ENCODE peak calls at places on chromosome 6, in eight cellular contexts. D is GM06990, E is astrocyte, G is foreskin fibroblast, P is AG04450, J is cardiac fibroblast, S is kidney epithelial cell, K is epithelial cell of proximal tubule. I is an unnamed sample.

GRCh38 chr6:98384766-98385165 is 449.6 kb upstream of the POU3F2 start:
- DNase-seq in G (no peak), P (no peak), K (no peak), D (no peak), S (no peak), E (no peak), J (no peak), I (no peak)

GRCh38 chr6:7707787-7708186 is 18.1 kb upstream of the BMP6 start:
- DNase-seq in J (peak), P (no peak), D (no peak), K (peak), E (peak), S (no peak), G (peak), I (no peak)

GRCh38 chr6:167811689-167812487 is 14.8 kb upstream of the AFDN start:
- DNase-seq in S (no peak), J (no peak), E (no peak), D (no peak), G (no peak), P (no peak), K (no peak), I (no peak)

GRCh38 chr6:163381118-163381751 is 33.3 kb upstream of the QKI start:
- DNase-seq in S (no peak), D (no peak), J (no peak), E (no peak), P (no peak), G (no peak), K (no peak), I (no peak)

GRCh38 chr6:20325641-20326421 is 75.8 kb upstream of the E2F3 start:
- DNase-seq in G (no peak), K (no peak), P (no peak), E (no peak), D (no peak), J (no peak), S (no peak), I (no peak)

GRCh38 chr6:32984639-32985389 is 16.4 kb downstream of the BRD2 start:
- DNase-seq in P (peak), D (no peak), E (peak), S (peak), K (peak), J (peak), G (peak), I (peak)

GRCh38 chr6:148868314-148868713 is 121.5 kb downstream of the UST start:
- DNase-seq in D (no peak), S (no peak), P (peak), E (peak), K (no peak), G (peak), J (peak), I (no peak)

GRCh38 chr6:21402368-21402767 is 191.2 kb upstream of the SOX4 start:
- DNase-seq in J (peak), S (no peak), E (peak), P (peak), K (no peak), G (peak), D (peak), I (peak)

GRCh38 chr6:116059713-116060571 is 749 bp downstream of the FRK start:
- DNase-seq in E (peak), K (peak), D (peak), S (peak), P (no peak), G (no peak), J (peak), I (peak)

GRCh38 chr6:16711551-16712249 is 49.6 kb downstream of the ATXN1 start:
- DNase-seq in K (no peak), J (peak), E (no peak), P (no peak), D (peak), S (no peak), G (peak), I (no peak)
- TF ChIP-seq CTCF in K (no peak), J (no peak), E (no peak), P (no peak), D (peak), S (no peak), G (no peak), I (no peak)

GRCh38 chr6:156662025-156662445 is 115.1 kb upstream of the ARID1B start:
- DNase-seq in E (no peak), J (no peak), D (no peak), P (no peak), K (peak), S (no peak), G (peak), I (peak)
- TF ChIP-seq CTCF in E (peak), J (peak), D (no peak), P (no peak), K (peak), S (peak), G (peak), I (peak)

GRCh38 chr6:41442800-41443501 is 103.2 kb upstream of the FOXP4 start:
- DNase-seq in J (no peak), E (peak), K (no peak), D (no peak), P (no peak), S (no peak), G (peak), I (no peak)
- TF ChIP-seq CTCF in J (peak), E (no peak), K (peak), D (peak), P (peak), S (peak), G (peak), I (no peak)

GRCh38 chr6:16333580-16333979 is 95.2 kb downstream of the GMPR start:
- DNase-seq in G (peak), E (peak), S (no peak), D (no peak), J (peak), P (no peak), K (peak), I (no peak)
- TF ChIP-seq CTCF in G (no peak), E (no peak), S (no peak), D (no peak), J (no peak), P (no peak), K (no peak), I (no peak)

GRCh38 chr6:3813150-3813780 is 35.9 kb upstream of the FAM50B start:
- DNase-seq in P (no peak), J (peak), D (peak), S (no peak), G (peak), K (no peak), E (no peak), I (peak)
- TF ChIP-seq CTCF in P (no peak), J (no peak), D (peak), S (no peak), G (no peak), K (no peak), E (no peak), I (no peak)

GRCh38 chr6:44002591-44003344 is 124.5 kb downstream of the MRPL14 start:
- DNase-seq in S (no peak), J (peak), P (no peak), G (peak), E (peak), K (no peak), D (peak), I (peak)
- TF ChIP-seq CTCF in S (peak), J (no peak), P (peak), G (no peak), E (no peak), K (peak), D (peak), I (peak)

GRCh38 chr6:152720964-152721363 is 23.3 kb downstream of the MYCT1 start:
- DNase-seq in D (no peak), S (peak), E (peak), J (peak), K (no peak), G (no peak), P (no peak), I (no peak)

GRCh38 chr6:152721956-152722355 is 24.3 kb downstream of the MYCT1 start:
- DNase-seq in P (no peak), G (no peak), K (no peak), J (peak), S (no peak), D (no peak), E (no peak), I (no peak)

GRCh38 chr6:152716322-152716721 is 18.6 kb downstream of the MYCT1 start:
- DNase-seq in E (no peak), J (peak), D (no peak), S (no peak), G (no peak), K (no peak), P (no peak), I (no peak)
- TF ChIP-seq CTCF in E (no peak), J (peak), D (no peak), S (no peak), G (no peak), K (no peak), P (no peak), I (no peak)

GRCh38 chr6:166465671-166466087 is 82.9 kb upstream of the MPC1 start:
- DNase-seq in D (no peak), S (no peak), J (peak), E (peak), G (peak), K (no peak), P (no peak), I (no peak)
- TF ChIP-seq CTCF in D (no peak), S (no peak), J (peak), E (no peak), G (peak), K (no peak), P (peak), I (no peak)

DNA sequence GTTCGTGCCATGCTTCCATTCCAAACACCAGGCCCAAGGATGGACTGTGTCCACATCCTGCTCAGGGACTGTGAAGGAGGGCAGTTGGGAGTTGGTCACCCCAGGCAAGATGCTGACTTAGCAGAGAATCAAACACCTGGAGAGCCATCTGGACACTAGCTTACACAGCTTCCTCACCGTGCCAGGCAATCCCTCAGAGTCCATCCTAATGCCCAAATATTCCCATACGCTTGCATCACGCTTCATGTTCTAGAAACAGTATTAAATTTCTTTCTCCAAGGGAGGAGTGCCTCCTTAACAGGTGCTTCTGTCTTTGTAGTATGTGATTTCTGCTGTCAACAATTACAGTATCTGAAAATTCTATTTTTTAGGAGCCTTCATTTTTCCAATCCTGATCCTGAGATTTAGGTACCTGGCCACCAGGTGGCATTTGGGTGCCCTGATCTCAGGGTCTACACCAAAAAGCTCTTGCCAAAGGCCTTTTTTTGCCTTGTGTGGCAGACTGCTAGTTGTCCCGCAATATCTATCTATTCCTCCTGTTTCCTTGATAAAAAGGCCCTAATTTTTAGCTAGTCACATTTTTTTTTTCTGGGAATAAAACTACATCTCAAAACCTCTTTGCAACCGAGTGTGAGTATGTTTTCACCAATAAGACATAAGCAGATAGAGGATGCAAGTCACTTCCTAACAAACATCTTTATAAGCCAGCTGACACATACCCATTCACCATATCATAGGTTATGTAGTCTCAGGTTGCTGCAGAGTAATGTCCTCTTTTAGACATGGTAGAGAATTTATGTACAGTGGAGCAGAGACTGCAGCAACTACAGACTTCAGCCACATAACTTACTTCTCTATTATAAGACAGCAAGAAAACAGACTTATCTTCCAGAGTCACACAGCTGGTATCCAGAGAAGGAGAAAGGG is 85.0 kb downstream of the PREP start:
- DNase-seq in S (no peak), P (no peak), G (no peak), D (no peak), K (no peak), E (no peak), J (peak), I (no peak)
- TF ChIP-seq CTCF in S (peak), P (no peak), G (peak), D (peak), K (peak), E (peak), J (peak), I (no peak)

I was measured in GM20000.